ENCODE peak calls at places on chromosome 19, in six cellular contexts. D is left ventricle myocardium inferior, L is heart right ventricle, Q is Karpas-422, F is fibroblast of lung, X is neuronal stem cell. J is an unnamed sample. For H3K27me3 and H3K4me1, the result is how much of the 10 kb centered on the place peaks cover.

GRCh38 chr19:29645911-29646310 is 19.4 kb upstream of the PLEKHF1 start:
- DNase-seq in F (peak), L (peak), D (peak), X (no peak), Q (no peak), J (no peak)

GRCh38 chr19:30675086-30675485 is 302.9 kb downstream of the ZNF536 start:
- DNase-seq in F (no peak), X (no peak), L (no peak), Q (no peak), D (no peak), J (no peak)

GRCh38 chr19:4759388-4760284 is 31.9 kb upstream of the FEM1A start:
- DNase-seq in F (peak), D (peak), X (peak), L (peak), Q (peak), J (peak)

GRCh38 chr19:19032420-19033175 is 719 bp downstream of the SUGP2 start:
- DNase-seq in X (peak), L (peak), F (peak), D (peak), Q (peak), J (peak)

GRCh38 chr19:2253106-2254051 is 2.8 kb downstream of the JSRP1 start:
- DNase-seq in L (no peak), Q (peak), F (no peak), D (no peak), X (no peak), J (no peak)

GRCh38 chr19:57814505-57815246 is at the start of gene ZNF552:
- DNase-seq in Q (peak), D (peak), X (peak), F (peak), L (peak), J (peak)

GRCh38 chr19:42074513-42075363 is 1.2 kb upstream of the ZNF574 start:
- DNase-seq in F (no peak), L (no peak), X (no peak), Q (peak), D (no peak), J (no peak)

GRCh38 chr19:10808937-10809655 is 26.9 kb downstream of the TMED1 start:
- DNase-seq in F (peak), D (no peak), L (no peak), X (no peak), Q (no peak), J (no peak)

GRCh38 chr19:5953680-5954213 is 24.2 kb downstream of the RANBP3 start:
- DNase-seq in X (no peak), F (no peak), D (no peak), Q (no peak), L (no peak), J (peak)

GRCh38 chr19:55146648-55147218 is 2.3 kb downstream of the TNNT1 start:
- DNase-seq in L (no peak), D (no peak), F (no peak), X (no peak), Q (no peak), J (peak)

GRCh38 chr19:35236638-35237400 is 8.3 kb upstream of the FAM187B start:
- DNase-seq in F (no peak), Q (peak), X (no peak), L (no peak), D (no peak), J (no peak)

GRCh38 chr19:55027472-55028337 is 10.4 kb downstream of the GP6 start:
- DNase-seq in D (no peak), Q (peak), L (no peak), F (no peak), X (no peak), J (no peak)

GRCh38 chr19:29389495-29389894 is 136.3 kb upstream of the VSTM2B start:
- DNase-seq in Q (no peak), X (no peak), D (peak), F (no peak), L (peak), J (no peak)

GRCh38 chr19:38134538-38135149 is 89.4 kb downstream of the DPF1 start:
- DNase-seq in D (no peak), X (peak), L (peak), Q (peak), F (peak), J (peak)

GRCh38 chr19:42323473-42323851 is 2.0 kb upstream of the MEGF8 start:
- DNase-seq in L (no peak), D (no peak), Q (no peak), X (no peak), F (no peak), J (no peak)

GRCh38 chr19:5621311-5621944 is 1.1 kb downstream of the SAFB2 start:
- DNase-seq in L (peak), F (no peak), X (no peak), Q (no peak), D (no peak), J (no peak)

GRCh38 chr19:41792513-41793413 is 3.6 kb upstream of the CEACAM3 start:
- DNase-seq in X (peak), F (peak), Q (peak), D (peak), L (peak), J (peak)

GRCh38 chr19:30781047-30781446 is 408.9 kb downstream of the ZNF536 start:
- DNase-seq in D (no peak), F (no peak), Q (no peak), X (no peak), L (no peak), J (no peak)

GRCh38 chr19:21474671-21475181 is 30.7 kb upstream of the ZNF429 start:
- DNase-seq in X (peak), D (peak), F (peak), L (peak), Q (peak), J (no peak)

GRCh38 chr19:38061294-38061693 is 154.3 kb downstream of the SIPA1L3 start:
- DNase-seq in F (peak), X (no peak), L (no peak), Q (no peak), D (no peak), J (no peak)

GRCh38 chr19:56176881-56177280 is 1.1 kb downstream of the GALP start:
- DNase-seq in L (no peak), F (no peak), Q (no peak), D (no peak), X (no peak), J (no peak)

GRCh38 chr19:54364775-54365257 is at the start of gene LAIR1:
- DNase-seq in F (no peak), Q (no peak), X (no peak), D (no peak), L (no peak), J (no peak)

GRCh38 chr19:1823539-1824251 is 11.6 kb upstream of the ATP8B3 start:
- DNase-seq in Q (no peak), L (no peak), F (no peak), X (no peak), D (no peak), J (no peak)

GRCh38 chr19:35318679-35319448 is 10.1 kb upstream of the CD22 start:
- DNase-seq in F (peak), D (peak), Q (no peak), X (no peak), L (peak), J (no peak)

GRCh38 chr19:19528721-19529490 is at the start of gene YJEFN3:
- DNase-seq in F (no peak), L (no peak), D (no peak), X (no peak), Q (no peak), J (no peak)

GRCh38 chr19:33665776-33666175 is 44.0 kb downstream of the CHST8 start:
- DNase-seq in D (no peak), L (no peak), X (no peak), F (no peak), Q (no peak), J (no peak)

GRCh38 chr19:4516939-4517300 is 1.4 kb downstream of the PLIN4 start:
- DNase-seq in F (no peak), D (peak), Q (no peak), L (peak), X (no peak), J (no peak)

GRCh38 chr19:33815410-33816340 is 19.0 kb downstream of the KCTD15 start:
- DNase-seq in Q (no peak), L (no peak), X (no peak), F (peak), D (no peak), J (no peak)

GRCh38 chr19:4990306-4990705 is 21.4 kb downstream of the KDM4B start:
- DNase-seq in Q (no peak), L (no peak), X (no peak), F (no peak), D (no peak), J (no peak)

GRCh38 chr19:21947775-21948174 is 63.0 kb downstream of the ZNF208 start:
- DNase-seq in F (peak), D (no peak), Q (peak), L (no peak), X (peak), J (no peak)

GRCh38 chr19:44131955-44132354 is 9.4 kb upstream of the ZNF234 start:
- DNase-seq in L (no peak), F (no peak), X (no peak), Q (no peak), D (no peak), J (no peak)

GRCh38 chr19:1336079-1336684 is 47.5 kb upstream of the NDUFS7 start:
- DNase-seq in D (no peak), Q (peak), X (no peak), F (no peak), L (no peak), J (no peak)

GRCh38 chr19:21238670-21239069 is 90.5 kb downstream of the ZNF708 start:
- DNase-seq in F (no peak), X (no peak), Q (no peak), D (no peak), L (no peak), J (no peak)

GRCh38 chr19:7528522-7529245 is 6.3 kb downstream of the MCOLN1 start:
- DNase-seq in L (no peak), Q (no peak), X (no peak), F (no peak), D (no peak), J (no peak)

GRCh38 chr19:41321600-41322270 is 11.8 kb downstream of the CCDC97 start:
- DNase-seq in D (no peak), Q (peak), F (peak), X (peak), L (no peak), J (peak)

GRCh38 chr19:43476606-43477005 is 11.2 kb upstream of the LYPD3 start:
- DNase-seq in L (no peak), X (no peak), Q (no peak), D (no peak), F (peak), J (no peak)

GRCh38 chr19:33639034-33639681 is 17.4 kb downstream of the CHST8 start:
- DNase-seq in F (no peak), D (no peak), L (no peak), Q (no peak), X (no peak), J (no peak)

GRCh38 chr19:50417850-50418185 is 920 bp upstream of the SPIB start:
- DNase-seq in F (no peak), D (no peak), X (no peak), L (no peak), Q (no peak), J (no peak)
- H3K27me3 ChIP-seq in F (under half), D (half or more), X (under half), L (half or more), Q (under half), J (under half)

GRCh38 chr19:17748884-17749638 is 2.2 kb upstream of the FCHO1 start:
- DNase-seq in Q (no peak), D (no peak), L (no peak), F (no peak), X (no peak), J (no peak)
- H3K4me1 ChIP-seq in Q (under half), D (under half), L (under half), F (under half), X (under half), J (under half)

DNA sequence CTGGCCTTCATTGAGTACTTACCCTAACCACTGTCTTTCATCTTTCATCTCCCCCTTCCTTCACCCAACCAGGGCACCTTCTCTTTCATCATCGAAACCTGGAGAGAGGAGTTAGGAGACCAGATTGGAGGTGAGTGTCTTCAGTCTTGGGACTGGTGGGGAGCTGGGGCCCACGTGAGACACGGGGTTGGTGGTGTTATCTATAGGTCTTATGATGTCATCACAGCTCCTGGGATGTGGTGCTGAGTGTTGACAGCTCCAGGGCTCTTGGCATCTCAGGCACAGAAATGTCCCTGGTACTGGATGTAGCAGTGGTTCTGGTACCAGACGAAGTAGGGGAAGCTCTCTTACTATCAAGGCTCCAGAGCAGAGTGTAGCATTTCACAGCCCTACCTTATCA is 1.8 kb downstream of the DLL3 start:
- DNase-seq in D (no peak), F (no peak), Q (no peak), L (no peak), X (no peak), J (no peak)
- H3K27me3 ChIP-seq in D (half or more), F (under half), Q (under half), L (half or more), X (under half), J (under half)

GRCh38 chr19:49869484-49870308 is 2.3 kb upstream of the PNKP start:
- DNase-seq in X (peak), F (peak), Q (peak), D (peak), L (peak), J (peak)

GRCh38 chr19:49869009-49869483 is 1.7 kb upstream of the PNKP start:
- DNase-seq in X (no peak), D (no peak), L (no peak), Q (no peak), F (no peak), J (no peak)

GRCh38 chr19:49871349-49871985 is 4.1 kb upstream of the PNKP start:
- DNase-seq in D (no peak), X (no peak), F (no peak), Q (no peak), L (no peak), J (no peak)

GRCh38 chr19:49872245-49873148 is 4.7 kb downstream of the AKT1S1 start:
- DNase-seq in Q (no peak), D (no peak), X (no peak), F (no peak), L (no peak), J (no peak)

GRCh38 chr19:49870309-49870901 is 3.0 kb upstream of the PNKP start:
- DNase-seq in X (no peak), L (no peak), D (no peak), F (no peak), Q (no peak), J (no peak)
- H3K4me1 ChIP-seq in X (under half), L (under half), D (half or more), F (under half), Q (half or more), J (under half)